ENCODE peak calls at places on chromosomes 11 and 22, in six cellular contexts. One of them, this sample, is unnamed.

GRCh38 chr11:33089776-33090175 is 50.4 kb downstream of the TCP11L1 start:
- DNase-seq in heart right ventricle: no peak
- DNase-seq in cardiac muscle cell: peak
- DNase-seq in AG04450: peak
- DNase-seq in PC-3: peak
- DNase-seq in Panc1: no peak
- DNase-seq in this sample: no peak

GRCh38 chr11:117684731-117685130 is 112.3 kb downstream of the DSCAML1 start:
- DNase-seq in PC-3: no peak
- DNase-seq in AG04450: no peak
- DNase-seq in cardiac muscle cell: no peak
- DNase-seq in Panc1: no peak
- DNase-seq in heart right ventricle: no peak
- DNase-seq in this sample: no peak

GRCh38 chr11:65639623-65640482 is 2.0 kb downstream of the SIPA1 start:
- DNase-seq in AG04450: no peak
- DNase-seq in Panc1: no peak
- DNase-seq in PC-3: no peak
- DNase-seq in heart right ventricle: peak
- DNase-seq in cardiac muscle cell: no peak
- DNase-seq in this sample: no peak

GRCh38 chr11:32006799-32007388 is 84.0 kb upstream of the RCN1 start:
- DNase-seq in cardiac muscle cell: peak
- DNase-seq in AG04450: peak
- DNase-seq in PC-3: peak
- DNase-seq in heart right ventricle: peak
- DNase-seq in Panc1: peak
- DNase-seq in this sample: no peak

GRCh38 chr11:36507824-36508489 is 2.1 kb downstream of the TRAF6 start:
- DNase-seq in AG04450: no peak
- DNase-seq in PC-3: no peak
- DNase-seq in Panc1: no peak
- DNase-seq in cardiac muscle cell: peak
- DNase-seq in heart right ventricle: no peak
- DNase-seq in this sample: no peak

GRCh38 chr11:11081786-11082185 is 223.9 kb upstream of the ZBED5 start:
- DNase-seq in AG04450: no peak
- DNase-seq in cardiac muscle cell: no peak
- DNase-seq in heart right ventricle: no peak
- DNase-seq in Panc1: no peak
- DNase-seq in PC-3: no peak
- DNase-seq in this sample: no peak

GRCh38 chr11:2693271-2693833 is 6.4 kb downstream of the KCNQ1OT1 start:
- DNase-seq in cardiac muscle cell: no peak
- DNase-seq in PC-3: no peak
- DNase-seq in heart right ventricle: no peak
- DNase-seq in AG04450: no peak
- DNase-seq in Panc1: no peak
- DNase-seq in this sample: peak

GRCh38 chr11:16607675-16608644 is 130.5 kb upstream of the C11orf58 start:
- DNase-seq in heart right ventricle: peak
- DNase-seq in cardiac muscle cell: peak
- DNase-seq in AG04450: peak
- DNase-seq in PC-3: no peak
- DNase-seq in Panc1: no peak
- DNase-seq in this sample: peak

GRCh38 chr22:49303781-49304461 is 523.8 kb downstream of the BRD1 start:
- DNase-seq in heart right ventricle: no peak
- DNase-seq in PC-3: no peak
- DNase-seq in AG04450: no peak
- DNase-seq in Panc1: no peak
- DNase-seq in cardiac muscle cell: no peak
- DNase-seq in this sample: no peak

GRCh38 chr11:126431401-126432064 is 76.0 kb downstream of the ST3GAL4 start:
- DNase-seq in AG04450: no peak
- DNase-seq in cardiac muscle cell: peak
- DNase-seq in Panc1: no peak
- DNase-seq in PC-3: peak
- DNase-seq in heart right ventricle: peak
- DNase-seq in this sample: no peak

GRCh38 chr11:95145430-95146063 is 55.9 kb downstream of the ENDOD1 start:
- DNase-seq in cardiac muscle cell: no peak
- DNase-seq in heart right ventricle: no peak
- DNase-seq in Panc1: no peak
- DNase-seq in AG04450: no peak
- DNase-seq in PC-3: no peak
- DNase-seq in this sample: no peak

GRCh38 chr11:95144313-95145235 is 54.9 kb downstream of the ENDOD1 start:
- DNase-seq in Panc1: no peak
- DNase-seq in heart right ventricle: no peak
- DNase-seq in AG04450: no peak
- DNase-seq in cardiac muscle cell: peak
- DNase-seq in PC-3: no peak
- DNase-seq in this sample: no peak

GRCh38 chr11:95143106-95143681 is 53.5 kb downstream of the ENDOD1 start:
- DNase-seq in heart right ventricle: no peak
- DNase-seq in PC-3: no peak
- DNase-seq in cardiac muscle cell: no peak
- DNase-seq in Panc1: no peak
- DNase-seq in AG04450: peak
- DNase-seq in this sample: no peak

GRCh38 chr11:95140397-95141030 is 50.9 kb downstream of the ENDOD1 start:
- DNase-seq in cardiac muscle cell: peak
- DNase-seq in AG04450: no peak
- DNase-seq in Panc1: no peak
- DNase-seq in heart right ventricle: no peak
- DNase-seq in PC-3: no peak
- DNase-seq in this sample: no peak

GRCh38 chr11:95142431-95142830 is 52.8 kb downstream of the ENDOD1 start:
- DNase-seq in heart right ventricle: no peak
- DNase-seq in PC-3: no peak
- DNase-seq in Panc1: no peak
- DNase-seq in AG04450: no peak
- DNase-seq in cardiac muscle cell: no peak
- DNase-seq in this sample: no peak
- H3K27ac ChIP-seq in heart right ventricle: no peak
- H3K27ac ChIP-seq in PC-3: no peak
- H3K27ac ChIP-seq in Panc1: no peak
- H3K27ac ChIP-seq in AG04450: no peak
- H3K27ac ChIP-seq in cardiac muscle cell: no peak
- H3K27ac ChIP-seq in this sample: no peak

DNA sequence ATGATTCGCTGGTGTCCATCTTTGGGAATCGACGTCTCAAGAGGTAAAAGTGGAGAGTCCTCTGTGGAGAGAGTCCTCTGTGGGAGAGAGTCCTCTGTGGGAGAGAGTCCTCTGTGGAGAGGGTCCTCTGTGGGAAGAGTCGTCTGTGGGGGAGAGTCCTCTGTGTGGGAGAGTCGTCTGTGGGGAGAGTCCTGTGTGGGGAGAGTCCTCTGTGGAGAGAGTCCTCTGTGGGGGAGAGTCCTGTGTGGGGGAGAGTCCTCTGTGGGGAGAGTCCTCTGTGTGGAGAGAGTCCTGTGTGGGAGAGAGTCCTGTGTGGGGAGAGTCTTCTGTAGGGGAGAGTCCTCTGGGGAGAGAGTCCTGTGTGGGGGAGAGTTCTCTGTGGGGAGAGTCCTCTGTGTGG is 3.1 kb downstream of the PRDX5 start:
- DNase-seq in heart right ventricle: no peak
- DNase-seq in Panc1: no peak
- DNase-seq in AG04450: no peak
- DNase-seq in cardiac muscle cell: no peak
- DNase-seq in PC-3: no peak
- DNase-seq in this sample: no peak
- H3K27ac ChIP-seq in heart right ventricle: no peak
- H3K27ac ChIP-seq in Panc1: peak
- H3K27ac ChIP-seq in AG04450: no peak
- H3K27ac ChIP-seq in cardiac muscle cell: no peak
- H3K27ac ChIP-seq in PC-3: no peak
- H3K27ac ChIP-seq in this sample: peak

GRCh38 chr22:46049726-46050450 is 72.9 kb upstream of the WNT7B start:
- DNase-seq in PC-3: no peak
- DNase-seq in Panc1: no peak
- DNase-seq in heart right ventricle: no peak
- DNase-seq in AG04450: no peak
- DNase-seq in cardiac muscle cell: no peak
- DNase-seq in this sample: peak

GRCh38 chr22:46046299-46046685 is 69.3 kb upstream of the WNT7B start:
- DNase-seq in PC-3: no peak
- DNase-seq in Panc1: no peak
- DNase-seq in heart right ventricle: no peak
- DNase-seq in AG04450: no peak
- DNase-seq in cardiac muscle cell: no peak
- DNase-seq in this sample: peak

GRCh38 chr22:46045459-46046298 is 68.7 kb upstream of the WNT7B start:
- DNase-seq in cardiac muscle cell: no peak
- DNase-seq in Panc1: no peak
- DNase-seq in heart right ventricle: no peak
- DNase-seq in AG04450: no peak
- DNase-seq in PC-3: no peak
- DNase-seq in this sample: peak

GRCh38 chr22:46047226-46047625 is 70.3 kb upstream of the WNT7B start:
- DNase-seq in Panc1: no peak
- DNase-seq in AG04450: no peak
- DNase-seq in heart right ventricle: no peak
- DNase-seq in cardiac muscle cell: no peak
- DNase-seq in PC-3: no peak
- DNase-seq in this sample: peak

DNA sequence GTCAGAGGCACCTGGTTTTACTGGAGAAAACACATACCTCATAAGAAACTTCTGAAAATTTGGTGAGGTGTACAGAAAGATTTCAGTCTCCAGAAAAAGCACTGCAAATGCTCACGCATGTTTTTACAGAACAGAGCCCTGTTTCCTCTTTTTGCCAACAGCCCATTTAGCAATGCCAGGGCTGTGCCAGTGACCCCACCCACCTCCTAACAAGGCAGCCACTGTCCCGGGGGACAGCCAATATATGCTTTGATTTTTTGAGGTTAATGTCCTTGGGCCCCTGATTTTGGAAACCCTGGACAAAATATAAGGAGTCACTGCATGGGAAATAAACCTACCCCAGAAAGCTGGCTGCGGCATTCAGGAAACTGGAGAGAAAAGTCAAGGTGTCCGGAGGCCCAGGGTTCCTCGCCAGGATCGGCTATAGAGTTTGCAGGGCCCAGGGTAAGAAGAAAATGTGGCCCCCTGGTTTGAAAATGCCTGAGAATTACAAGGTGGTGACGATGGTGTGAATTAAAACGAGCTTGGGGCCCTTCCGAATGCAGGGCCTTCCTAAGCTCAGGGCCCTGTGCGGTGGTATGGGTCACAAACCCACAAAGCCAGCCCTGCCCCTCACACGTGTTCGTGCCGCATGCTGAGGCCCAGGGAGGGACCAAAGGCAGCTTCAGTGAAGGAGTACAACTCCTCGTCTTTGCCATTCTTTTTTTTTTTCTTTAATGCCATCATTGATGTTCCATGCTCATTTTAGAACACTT is 71.1 kb upstream of the WNT7B start:
- DNase-seq in heart right ventricle: no peak
- DNase-seq in Panc1: no peak
- DNase-seq in AG04450: no peak
- DNase-seq in PC-3: no peak
- DNase-seq in cardiac muscle cell: no peak
- DNase-seq in this sample: peak
- H3K27ac ChIP-seq in heart right ventricle: peak
- H3K27ac ChIP-seq in Panc1: peak
- H3K27ac ChIP-seq in AG04450: no peak
- H3K27ac ChIP-seq in PC-3: no peak
- H3K27ac ChIP-seq in cardiac muscle cell: no peak
- H3K27ac ChIP-seq in this sample: peak

DNA sequence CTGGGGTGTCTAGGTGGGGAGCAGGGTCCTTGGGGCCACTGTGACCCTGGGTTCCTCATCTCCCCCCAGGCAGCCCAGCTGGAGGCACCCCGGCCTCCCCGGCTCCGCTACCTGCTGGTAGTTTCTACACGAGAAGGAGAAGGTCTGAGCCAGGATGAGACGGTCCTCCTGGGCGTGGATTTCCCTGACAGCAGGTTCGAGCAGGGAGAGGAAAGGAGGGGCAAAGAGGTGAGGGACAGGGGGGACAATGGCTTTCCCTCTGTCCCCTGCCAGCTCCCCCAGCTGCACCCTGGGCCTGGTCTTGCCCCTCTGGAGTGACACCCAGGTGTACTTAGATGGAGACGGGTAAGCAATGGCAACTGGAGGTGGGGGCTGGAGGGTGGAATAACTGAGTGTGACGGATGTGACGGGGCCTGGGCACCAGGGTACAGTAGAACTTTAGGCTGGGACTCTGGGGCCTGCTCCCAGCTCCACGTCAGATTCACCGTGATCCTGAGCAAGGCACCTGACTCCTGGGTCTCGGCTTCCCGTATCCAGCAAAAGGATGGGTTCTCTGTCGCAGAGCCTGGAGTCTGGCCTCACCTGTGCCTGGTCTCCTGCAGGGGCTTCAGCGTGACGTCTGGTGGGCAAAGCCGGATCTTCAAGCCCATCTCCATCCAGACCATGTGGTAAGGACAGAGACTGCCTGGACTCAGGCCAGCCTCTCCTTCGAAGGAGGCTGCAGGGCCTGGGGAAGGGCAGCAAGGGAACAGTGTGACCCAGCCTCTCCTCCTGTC is 3.6 kb downstream of the SSH3 start:
- DNase-seq in heart right ventricle: no peak
- DNase-seq in PC-3: no peak
- DNase-seq in AG04450: no peak
- DNase-seq in cardiac muscle cell: no peak
- DNase-seq in Panc1: no peak
- DNase-seq in this sample: no peak
- H3K27ac ChIP-seq in heart right ventricle: no peak
- H3K27ac ChIP-seq in PC-3: no peak
- H3K27ac ChIP-seq in AG04450: no peak
- H3K27ac ChIP-seq in cardiac muscle cell: no peak
- H3K27ac ChIP-seq in Panc1: no peak
- H3K27ac ChIP-seq in this sample: no peak

DNA sequence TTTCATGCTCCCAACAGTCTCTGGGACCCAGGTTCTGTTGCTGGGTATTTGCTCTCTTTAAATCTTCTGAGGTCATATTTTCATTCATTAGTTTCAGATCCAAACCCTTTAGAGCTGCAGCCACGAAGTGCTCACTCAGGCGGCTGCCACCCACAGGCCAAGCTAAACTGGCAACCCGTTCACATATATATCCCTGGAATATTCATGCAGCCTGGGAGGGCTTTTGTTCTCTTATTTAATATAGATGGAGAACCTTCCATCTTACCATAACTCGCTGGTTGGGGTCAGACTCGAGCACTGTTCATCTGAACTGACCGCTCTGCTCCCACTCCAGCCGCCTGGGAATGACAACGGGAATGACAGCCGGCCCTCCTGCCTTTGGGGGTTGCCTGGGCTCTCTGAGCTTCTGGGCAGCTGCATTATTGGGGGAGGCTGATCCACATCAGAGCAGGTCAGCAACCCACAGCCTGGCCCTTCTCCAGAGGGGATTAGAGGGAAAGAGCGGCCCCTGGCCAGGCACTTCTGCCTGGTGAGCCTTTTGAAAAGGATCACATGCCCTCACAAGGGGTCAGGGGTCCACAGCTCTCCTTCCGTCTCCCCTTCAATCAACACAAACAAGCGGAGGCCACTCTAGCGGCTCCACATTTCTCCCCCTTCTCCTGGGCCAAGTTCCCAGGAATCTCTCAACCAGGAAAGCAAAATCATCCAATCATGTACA is 11.9 kb downstream of the TMEM184B start:
- DNase-seq in heart right ventricle: no peak
- DNase-seq in Panc1: no peak
- DNase-seq in cardiac muscle cell: no peak
- DNase-seq in PC-3: no peak
- DNase-seq in AG04450: no peak
- DNase-seq in this sample: no peak
- H3K27ac ChIP-seq in heart right ventricle: peak
- H3K27ac ChIP-seq in Panc1: no peak
- H3K27ac ChIP-seq in cardiac muscle cell: peak
- H3K27ac ChIP-seq in PC-3: no peak
- H3K27ac ChIP-seq in AG04450: peak
- H3K27ac ChIP-seq in this sample: peak

This sample was measured in pancreas.